ENCODE peak calls at places on chromosomes 12 and 14, in four cellular contexts. C is cardiac muscle cell; O is CD8-positive, alpha-beta memory T cell; R is pancreas. D is an unnamed sample. For H3K4me1, the result is how much of the 10 kb centered on the place peaks cover.

GRCh38 chr14:55814873-55815272 is 234.9 kb downstream of the KTN1 start:
- DNase-seq in C (peak), O (no peak), R (no peak), D (no peak)

GRCh38 chr14:21846227-21846885 is 172.7 kb upstream of the OR4E1 start:
- DNase-seq in C (peak), O (peak), R (no peak), D (no peak)

GRCh38 chr12:89833337-89834252 is 125.0 kb upstream of the ATP2B1 start:
- DNase-seq in C (no peak), O (no peak), R (no peak), D (no peak)

GRCh38 chr12:14810953-14811483 is 3.0 kb downstream of the SMCO3 start:
- DNase-seq in C (peak), O (no peak), R (peak), D (no peak)

GRCh38 chr12:18828483-18828882 is 90.6 kb downstream of the CAPZA3 start:
- DNase-seq in C (no peak), O (no peak), R (no peak), D (no peak)

GRCh38 chr12:16499617-16500016 is 106.3 kb downstream of the LMO3 start:
- DNase-seq in C (peak), O (no peak), R (no peak), D (no peak)

GRCh38 chr14:60508707-60509437 is at the start of gene SIX6:
- DNase-seq in C (peak), O (no peak), R (no peak), D (no peak)

GRCh38 chr14:101235042-101235871 is 326.0 kb upstream of the DIO3 start:
- DNase-seq in C (peak), O (no peak), R (peak), D (no peak)

GRCh38 chr14:34997762-34998161 is 15.0 kb downstream of the SRP54 start:
- DNase-seq in C (peak), O (no peak), R (no peak), D (no peak)

GRCh38 chr12:115149685-115150378 is 465.9 kb upstream of the TBX3 start:
- DNase-seq in C (peak), O (no peak), R (no peak), D (no peak)

GRCh38 chr12:123142948-123143752 is 7.7 kb downstream of the PITPNM2 start:
- DNase-seq in C (no peak), O (no peak), R (no peak), D (peak)

GRCh38 chr14:64979336-64980074 is 7.2 kb upstream of the FNTB start:
- DNase-seq in C (no peak), O (no peak), R (no peak), D (no peak)

GRCh38 chr12:122665759-122666158 is 37.4 kb downstream of the HCAR2 start:
- DNase-seq in C (no peak), O (no peak), R (no peak), D (no peak)

GRCh38 chr12:3168775-3169221 is 91.6 kb downstream of the TSPAN9 start:
- DNase-seq in C (peak), O (no peak), R (no peak), D (no peak)

GRCh38 chr14:60973070-60973469 is 7.8 kb downstream of the TRMT5 start:
- DNase-seq in C (no peak), O (no peak), R (no peak), D (no peak)

GRCh38 chr14:68379510-68380303 is 413.2 kb downstream of the ZFP36L1 start:
- DNase-seq in C (no peak), O (peak), R (no peak), D (no peak)

GRCh38 chr12:25388216-25388615 is 137.5 kb upstream of the KRAS start:
- DNase-seq in C (no peak), O (no peak), R (no peak), D (no peak)

GRCh38 chr14:105890474-105891220 is 364.3 kb downstream of the TMEM121 start:
- DNase-seq in C (no peak), O (no peak), R (no peak), D (peak)

GRCh38 chr12:16347391-16348298 is at the start of gene MGST1:
- DNase-seq in C (peak), O (no peak), R (peak), D (no peak)

DNA sequence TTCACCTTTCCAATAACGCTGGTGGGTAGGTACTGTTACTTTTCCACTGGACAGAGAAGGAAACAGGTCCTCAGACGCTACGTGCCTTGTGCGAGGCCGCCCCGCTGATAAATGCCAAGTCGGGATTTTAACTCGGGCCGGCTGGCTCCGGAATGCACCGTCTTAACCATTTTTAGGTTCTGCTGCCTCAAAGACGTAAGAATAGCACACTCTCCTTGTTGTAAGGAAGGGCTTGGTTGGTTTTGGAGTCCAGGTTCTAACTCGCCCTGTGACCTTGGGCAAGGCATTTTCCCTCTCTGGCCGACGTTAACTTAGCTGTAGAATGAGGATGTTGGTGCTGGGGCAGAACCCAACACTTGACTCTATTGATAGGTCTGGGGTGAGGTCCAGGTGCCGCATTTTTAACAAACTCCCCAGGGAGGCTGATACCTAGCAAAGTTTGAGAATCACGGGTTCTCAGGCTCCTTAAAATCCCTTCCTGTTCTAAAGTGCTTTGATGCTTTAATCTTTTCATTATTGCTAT is 814 bp downstream of the ANKRD13A start:
- DNase-seq in C (peak), O (no peak), R (peak), D (peak)
- H3K4me1 ChIP-seq in C (under half), O (half or more), R (under half), D (under half)

GRCh38 chr12:57135939-57136338 is 7.7 kb downstream of the LRP1 start:
- DNase-seq in C (peak), O (no peak), R (no peak), D (peak)
- H3K4me1 ChIP-seq in C (under half), O (under half), R (under half), D (under half)

DNA sequence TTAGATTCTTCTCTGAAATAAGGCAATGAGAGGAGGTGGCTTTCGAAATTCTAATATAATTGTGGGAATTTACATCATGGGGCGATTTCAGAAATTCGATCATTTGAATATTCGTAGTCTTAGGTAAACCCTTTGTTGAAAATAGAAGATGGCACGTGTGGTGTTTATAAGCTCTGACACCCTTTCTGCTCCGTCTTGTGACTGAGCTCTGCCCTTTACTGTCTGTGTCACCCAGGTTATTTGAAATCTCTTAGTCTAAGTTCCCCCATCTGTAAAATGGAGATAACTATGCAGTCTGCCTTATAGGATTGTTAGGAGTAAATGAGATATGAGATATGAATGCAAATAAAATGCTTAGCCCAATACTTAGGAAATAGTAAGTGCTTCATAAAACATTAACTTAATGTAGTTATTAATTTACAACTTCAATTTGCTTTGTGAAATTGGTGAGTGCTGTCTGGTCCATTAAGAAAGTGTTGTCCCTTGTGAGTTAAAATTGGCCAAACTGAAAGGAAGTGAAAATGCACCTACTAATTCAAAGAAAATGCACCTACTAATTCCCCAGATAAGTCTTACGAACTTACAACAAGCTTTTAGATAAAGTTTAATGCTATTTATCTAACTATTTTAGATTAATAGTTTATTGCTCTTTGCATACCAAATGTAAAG is 1.6 kb downstream of the BMAL2 start:
- DNase-seq in C (no peak), O (no peak), R (no peak), D (no peak)
- H3K4me1 ChIP-seq in C (under half), O (under half), R (under half), D (under half)

GRCh38 chr12:46443594-46444263 is 71.2 kb upstream of the SLC38A2 start:
- DNase-seq in C (no peak), O (no peak), R (no peak), D (no peak)

GRCh38 chr12:46445551-46446235 is 73.1 kb upstream of the SLC38A2 start:
- DNase-seq in C (no peak), O (no peak), R (no peak), D (no peak)

GRCh38 chr12:46442723-46443122 is 70.2 kb upstream of the SLC38A2 start:
- DNase-seq in C (no peak), O (no peak), R (no peak), D (no peak)

GRCh38 chr12:46446645-46447044 is 74.1 kb upstream of the SLC38A2 start:
- DNase-seq in C (peak), O (no peak), R (no peak), D (no peak)

GRCh38 chr12:46445093-46445492 is 72.5 kb upstream of the SLC38A2 start:
- DNase-seq in C (no peak), O (no peak), R (no peak), D (no peak)
- H3K4me1 ChIP-seq in C (under half), O (under half), R (under half), D (under half)

D was measured in ovary.